ENCODE peak calls at places on chromosomes 11 and 22, in eight cellular contexts. One of them, this sample, is unnamed.
A peak's percentile ranks its signal among the peaks of the same experiment; 100 is the strongest.

GRCh38 chr11:78654866-78655265 is 80.2 kb upstream of the NARS2 start:
- DNase-seq in stimulated activated CD8-positive, alpha-beta memory T cell treated with anti-CD3 and anti-CD28 coated beads, Interleukin-12 subunit alpha, Interleukin-12 subunit beta, amount 100 ng/mL, for 4 hours: no peak
- DNase-seq in transverse colon: no peak
- DNase-seq in GM20000: no peak
- DNase-seq in NCI-H2029: no peak
- DNase-seq in ecto neural progenitor cell: no peak
- DNase-seq in fibroblast of lung: no peak
- DNase-seq in endothelial cell of umbilical vein: no peak
- DNase-seq in this sample: no peak

GRCh38 chr11:83564845-83565244 is 278.7 kb upstream of the CCDC90B start:
- DNase-seq in stimulated activated CD8-positive, alpha-beta memory T cell treated with anti-CD3 and anti-CD28 coated beads, Interleukin-12 subunit alpha, Interleukin-12 subunit beta, amount 100 ng/mL, for 4 hours: no peak
- DNase-seq in transverse colon: no peak
- DNase-seq in GM20000: no peak
- DNase-seq in NCI-H2029: no peak
- DNase-seq in ecto neural progenitor cell: no peak
- DNase-seq in fibroblast of lung: no peak
- DNase-seq in endothelial cell of umbilical vein: no peak
- DNase-seq in this sample: no peak

GRCh38 chr11:62611705-62612365 is 740 bp downstream of the EML3 start:
- DNase-seq in stimulated activated CD8-positive, alpha-beta memory T cell treated with anti-CD3 and anti-CD28 coated beads, Interleukin-12 subunit alpha, Interleukin-12 subunit beta, amount 100 ng/mL, for 4 hours: no peak
- DNase-seq in transverse colon: peak; percentile 56
- DNase-seq in GM20000: peak; percentile 49
- DNase-seq in NCI-H2029: peak; percentile 33
- DNase-seq in ecto neural progenitor cell: peak; percentile 65
- DNase-seq in fibroblast of lung: peak; percentile 74
- DNase-seq in endothelial cell of umbilical vein: peak; percentile 66
- DNase-seq in this sample: peak; percentile 73

GRCh38 chr22:44573451-44573850 is 75.4 kb upstream of the RTL6 start:
- DNase-seq in stimulated activated CD8-positive, alpha-beta memory T cell treated with anti-CD3 and anti-CD28 coated beads, Interleukin-12 subunit alpha, Interleukin-12 subunit beta, amount 100 ng/mL, for 4 hours: no peak
- DNase-seq in transverse colon: no peak
- DNase-seq in GM20000: no peak
- DNase-seq in NCI-H2029: no peak
- DNase-seq in ecto neural progenitor cell: no peak
- DNase-seq in fibroblast of lung: no peak
- DNase-seq in endothelial cell of umbilical vein: no peak
- DNase-seq in this sample: no peak

GRCh38 chr22:36332623-36333331 is 55.0 kb downstream of the MYH9 start:
- DNase-seq in stimulated activated CD8-positive, alpha-beta memory T cell treated with anti-CD3 and anti-CD28 coated beads, Interleukin-12 subunit alpha, Interleukin-12 subunit beta, amount 100 ng/mL, for 4 hours: peak; percentile 32
- DNase-seq in transverse colon: peak; percentile 55
- DNase-seq in GM20000: peak; percentile 68
- DNase-seq in NCI-H2029: peak; percentile 62
- DNase-seq in ecto neural progenitor cell: no peak
- DNase-seq in fibroblast of lung: peak; percentile 91
- DNase-seq in endothelial cell of umbilical vein: peak; percentile 64
- DNase-seq in this sample: peak; percentile 93

GRCh38 chr11:117479372-117479771 is 151.7 kb downstream of the CEP164 start:
- DNase-seq in stimulated activated CD8-positive, alpha-beta memory T cell treated with anti-CD3 and anti-CD28 coated beads, Interleukin-12 subunit alpha, Interleukin-12 subunit beta, amount 100 ng/mL, for 4 hours: no peak
- DNase-seq in transverse colon: no peak
- DNase-seq in GM20000: peak; percentile 50
- DNase-seq in NCI-H2029: no peak
- DNase-seq in ecto neural progenitor cell: no peak
- DNase-seq in fibroblast of lung: no peak
- DNase-seq in endothelial cell of umbilical vein: no peak
- DNase-seq in this sample: no peak

GRCh38 chr11:132452616-132453015 is 1079.7 kb downstream of the OPCML start:
- DNase-seq in stimulated activated CD8-positive, alpha-beta memory T cell treated with anti-CD3 and anti-CD28 coated beads, Interleukin-12 subunit alpha, Interleukin-12 subunit beta, amount 100 ng/mL, for 4 hours: no peak
- DNase-seq in transverse colon: no peak
- DNase-seq in GM20000: no peak
- DNase-seq in NCI-H2029: no peak
- DNase-seq in ecto neural progenitor cell: no peak
- DNase-seq in fibroblast of lung: peak; percentile 45
- DNase-seq in endothelial cell of umbilical vein: no peak
- DNase-seq in this sample: no peak

GRCh38 chr11:76792505-76793264 is 9.5 kb downstream of the TSKU start:
- DNase-seq in stimulated activated CD8-positive, alpha-beta memory T cell treated with anti-CD3 and anti-CD28 coated beads, Interleukin-12 subunit alpha, Interleukin-12 subunit beta, amount 100 ng/mL, for 4 hours: no peak
- DNase-seq in transverse colon: no peak
- DNase-seq in GM20000: no peak
- DNase-seq in NCI-H2029: no peak
- DNase-seq in ecto neural progenitor cell: no peak
- DNase-seq in fibroblast of lung: no peak
- DNase-seq in endothelial cell of umbilical vein: no peak
- DNase-seq in this sample: no peak

GRCh38 chr22:38755155-38755910 is 465 bp downstream of the SUN2 start:
- DNase-seq in stimulated activated CD8-positive, alpha-beta memory T cell treated with anti-CD3 and anti-CD28 coated beads, Interleukin-12 subunit alpha, Interleukin-12 subunit beta, amount 100 ng/mL, for 4 hours: peak; percentile 45
- DNase-seq in transverse colon: peak; percentile 95
- DNase-seq in GM20000: peak; percentile 88
- DNase-seq in NCI-H2029: no peak
- DNase-seq in ecto neural progenitor cell: peak; percentile 86
- DNase-seq in fibroblast of lung: peak; percentile 72
- DNase-seq in endothelial cell of umbilical vein: peak; percentile 68
- DNase-seq in this sample: peak; percentile 89

GRCh38 chr11:102478660-102479245 is 26.2 kb upstream of the TMEM123 start:
- DNase-seq in stimulated activated CD8-positive, alpha-beta memory T cell treated with anti-CD3 and anti-CD28 coated beads, Interleukin-12 subunit alpha, Interleukin-12 subunit beta, amount 100 ng/mL, for 4 hours: no peak
- DNase-seq in transverse colon: no peak
- DNase-seq in GM20000: no peak
- DNase-seq in NCI-H2029: no peak
- DNase-seq in ecto neural progenitor cell: no peak
- DNase-seq in fibroblast of lung: no peak
- DNase-seq in endothelial cell of umbilical vein: no peak
- DNase-seq in this sample: no peak

GRCh38 chr11:69463181-69463891 is 18.1 kb upstream of the LINC01488 start:
- DNase-seq in stimulated activated CD8-positive, alpha-beta memory T cell treated with anti-CD3 and anti-CD28 coated beads, Interleukin-12 subunit alpha, Interleukin-12 subunit beta, amount 100 ng/mL, for 4 hours: no peak
- DNase-seq in transverse colon: no peak
- DNase-seq in GM20000: no peak
- DNase-seq in NCI-H2029: no peak
- DNase-seq in ecto neural progenitor cell: peak; percentile 73
- DNase-seq in fibroblast of lung: peak; percentile 77
- DNase-seq in endothelial cell of umbilical vein: no peak
- DNase-seq in this sample: peak; percentile 42

GRCh38 chr11:126162286-126163030 is 49.0 kb downstream of the RPUSD4 start:
- DNase-seq in stimulated activated CD8-positive, alpha-beta memory T cell treated with anti-CD3 and anti-CD28 coated beads, Interleukin-12 subunit alpha, Interleukin-12 subunit beta, amount 100 ng/mL, for 4 hours: no peak
- DNase-seq in transverse colon: no peak
- DNase-seq in GM20000: no peak
- DNase-seq in NCI-H2029: no peak
- DNase-seq in ecto neural progenitor cell: no peak
- DNase-seq in fibroblast of lung: no peak
- DNase-seq in endothelial cell of umbilical vein: no peak
- DNase-seq in this sample: no peak

GRCh38 chr11:101583180-101584128 is at the start of gene TRPC6:
- DNase-seq in stimulated activated CD8-positive, alpha-beta memory T cell treated with anti-CD3 and anti-CD28 coated beads, Interleukin-12 subunit alpha, Interleukin-12 subunit beta, amount 100 ng/mL, for 4 hours: no peak
- DNase-seq in transverse colon: peak; percentile 11
- DNase-seq in GM20000: no peak
- DNase-seq in NCI-H2029: no peak
- DNase-seq in ecto neural progenitor cell: peak; percentile 76
- DNase-seq in fibroblast of lung: peak; percentile 11
- DNase-seq in endothelial cell of umbilical vein: no peak
- DNase-seq in this sample: no peak

GRCh38 chr11:16891964-16892363 is 122.2 kb downstream of the PLEKHA7 start:
- DNase-seq in stimulated activated CD8-positive, alpha-beta memory T cell treated with anti-CD3 and anti-CD28 coated beads, Interleukin-12 subunit alpha, Interleukin-12 subunit beta, amount 100 ng/mL, for 4 hours: no peak
- DNase-seq in transverse colon: no peak
- DNase-seq in GM20000: no peak
- DNase-seq in NCI-H2029: no peak
- DNase-seq in ecto neural progenitor cell: no peak
- DNase-seq in fibroblast of lung: peak; percentile 80
- DNase-seq in endothelial cell of umbilical vein: no peak
- DNase-seq in this sample: no peak

GRCh38 chr11:45097721-45098493 is 48.5 kb upstream of the PRDM11 start:
- DNase-seq in stimulated activated CD8-positive, alpha-beta memory T cell treated with anti-CD3 and anti-CD28 coated beads, Interleukin-12 subunit alpha, Interleukin-12 subunit beta, amount 100 ng/mL, for 4 hours: no peak
- DNase-seq in transverse colon: peak; percentile 47
- DNase-seq in GM20000: no peak
- DNase-seq in NCI-H2029: no peak
- DNase-seq in ecto neural progenitor cell: peak; percentile 91
- DNase-seq in fibroblast of lung: peak; percentile 66
- DNase-seq in endothelial cell of umbilical vein: peak; percentile 43
- DNase-seq in this sample: peak; percentile 65

GRCh38 chr22:20156611-20157415 is 6.0 kb upstream of the CCDC188 start:
- DNase-seq in stimulated activated CD8-positive, alpha-beta memory T cell treated with anti-CD3 and anti-CD28 coated beads, Interleukin-12 subunit alpha, Interleukin-12 subunit beta, amount 100 ng/mL, for 4 hours: peak; percentile 74
- DNase-seq in transverse colon: peak; percentile 89
- DNase-seq in GM20000: peak; percentile 93
- DNase-seq in NCI-H2029: peak; percentile 19
- DNase-seq in ecto neural progenitor cell: peak; percentile 92
- DNase-seq in fibroblast of lung: peak; percentile 58
- DNase-seq in endothelial cell of umbilical vein: peak; percentile 77
- DNase-seq in this sample: peak; percentile 80

This sample was measured in SJSA1.